ENCODE peak calls at places on chromosomes 2 and 18, in seven cellular contexts. G is body of pancreas; U is hepatocyte; P is stomach; R is PC-9; A is CD8-positive, alpha-beta T cell; M is heart left ventricle. N is an unnamed sample.

GRCh38 chr18:49788327-49788908 is 24.9 kb downstream of the ACAA2 start:
- DNase-seq in G (no peak), U (no peak), P (no peak), R (peak; percentile 49), A (no peak), M (no peak), N (no peak)

GRCh38 chr2:229861431-229861830 is 60.4 kb downstream of the TRIP12 start:
- DNase-seq in G (no peak), U (no peak), P (no peak), R (no peak), A (no peak), M (no peak), N (no peak)

GRCh38 chr2:113173563-113174368 is at the start of gene PSD4:
- DNase-seq in G (peak; percentile 31), U (no peak), P (peak; percentile 59), R (no peak), A (peak; percentile 89), M (peak; percentile 65), N (peak; percentile 78)

GRCh38 chr18:27500531-27500930 is 315.4 kb upstream of the CHST9 start:
- DNase-seq in G (no peak), U (no peak), P (no peak), R (no peak), A (no peak), M (no peak), N (no peak)

GRCh38 chr2:55922488-55922887 is 1.1 kb downstream of the EFEMP1 start:
- DNase-seq in G (no peak), U (peak; percentile 36), P (no peak), R (no peak), A (no peak), M (no peak), N (no peak)

GRCh38 chr18:8860845-8861642 is 155.7 kb downstream of the MTCL1 start:
- DNase-seq in G (no peak), U (no peak), P (no peak), R (peak; percentile 89), A (no peak), M (no peak), N (no peak)

GRCh38 chr18:78479443-78479842 is 500.2 kb upstream of the SALL3 start:
- DNase-seq in G (no peak), U (peak; percentile 1), P (no peak), R (no peak), A (no peak), M (no peak), N (no peak)

GRCh38 chr2:28523873-28524272 is 28.0 kb downstream of the PLB1 start:
- DNase-seq in G (no peak), U (no peak), P (no peak), R (no peak), A (no peak), M (no peak), N (no peak)

GRCh38 chr2:5442736-5443135 is 249.4 kb upstream of the SOX11 start:
- DNase-seq in G (no peak), U (no peak), P (no peak), R (no peak), A (no peak), M (no peak), N (no peak)

GRCh38 chr18:45793295-45793965 is 32.0 kb upstream of the SIGLEC15 start:
- DNase-seq in G (no peak), U (no peak), P (no peak), R (peak; percentile 100), A (no peak), M (no peak), N (no peak)

GRCh38 chr18:9814431-9814830 is 71.3 kb upstream of the TXNDC2 start:
- DNase-seq in G (no peak), U (no peak), P (no peak), R (peak; percentile 77), A (no peak), M (no peak), N (no peak)

GRCh38 chr2:196403471-196403870 is 232.1 kb upstream of the STK17B start:
- DNase-seq in G (no peak), U (no peak), P (no peak), R (no peak), A (no peak), M (no peak), N (no peak)

GRCh38 chr2:24482972-24483300 is 8.1 kb upstream of the NCOA1 start:
- DNase-seq in G (no peak), U (no peak), P (no peak), R (no peak), A (no peak), M (no peak), N (no peak)

GRCh38 chr2:41707790-41708451 is 339.9 kb upstream of the PKDCC start:
- DNase-seq in G (no peak), U (no peak), P (no peak), R (no peak), A (no peak), M (no peak), N (no peak)

GRCh38 chr18:13405305-13406038 is 186.9 kb downstream of the LDLRAD4 start:
- DNase-seq in G (no peak), U (no peak), P (no peak), R (no peak), A (peak; percentile 8), M (no peak), N (no peak)

GRCh38 chr2:65299246-65299645 is 71.6 kb downstream of the ACTR2 start:
- DNase-seq in G (no peak), U (no peak), P (no peak), R (no peak), A (peak; percentile 22), M (no peak), N (no peak)

GRCh38 chr2:52416340-52416739 is 1351.3 kb upstream of the CHAC2 start:
- DNase-seq in G (no peak), U (peak; percentile 27), P (no peak), R (no peak), A (no peak), M (no peak), N (no peak)

GRCh38 chr2:218027426-218028188 is 24.8 kb upstream of the TNS1 start:
- DNase-seq in G (no peak), U (no peak), P (peak; percentile 13), R (no peak), A (peak; percentile 7), M (no peak), N (no peak)

GRCh38 chr2:228527481-228527880 is 346.0 kb upstream of the SPHKAP start:
- DNase-seq in G (no peak), U (no peak), P (no peak), R (no peak), A (no peak), M (no peak), N (no peak)

GRCh38 chr2:99552529-99552928 is 62.7 kb upstream of the REV1 start:
- DNase-seq in G (peak; percentile 36), U (no peak), P (peak; percentile 40), R (no peak), A (no peak), M (peak; percentile 61), N (no peak)

GRCh38 chr2:118580651-118581050 is 266.8 kb downstream of the EN1 start:
- DNase-seq in G (no peak), U (no peak), P (no peak), R (no peak), A (no peak), M (no peak), N (no peak)

GRCh38 chr2:180776924-180777323 is 203.5 kb upstream of the UBE2E3 start:
- DNase-seq in G (no peak), U (no peak), P (no peak), R (no peak), A (no peak), M (no peak), N (no peak)

GRCh38 chr2:130328710-130329109 is 14.0 kb upstream of the IMP4 start:
- DNase-seq in G (no peak), U (no peak), P (no peak), R (no peak), A (no peak), M (no peak), N (no peak)

GRCh38 chr2:119234021-119235019 is 10.7 kb downstream of the STEAP3 start:
- DNase-seq in G (peak; percentile 20), U (peak; percentile 45), P (no peak), R (no peak), A (no peak), M (no peak), N (no peak)

GRCh38 chr2:181307203-181307991 is 149.8 kb upstream of the ITGA4 start:
- DNase-seq in G (no peak), U (no peak), P (no peak), R (no peak), A (no peak), M (no peak), N (no peak)

GRCh38 chr2:134897932-134898331 is 20.7 kb upstream of the CCNT2 start:
- DNase-seq in G (no peak), U (no peak), P (no peak), R (no peak), A (no peak), M (no peak), N (no peak)
- TF ChIP-seq CTCF in G (peak; percentile 38), U (peak; percentile 66), P (no peak), R (peak; percentile 67), A (peak; percentile 67), M (peak; percentile 68), N (no peak)

GRCh38 chr2:74845217-74845751 is 11.4 kb downstream of the HK2 start:
- DNase-seq in G (peak; percentile 89), U (peak; percentile 85), P (peak; percentile 93), R (peak; percentile 99), A (peak; percentile 35), M (peak; percentile 63), N (peak; percentile 92)

GRCh38 chr2:74841663-74842062 is 7.7 kb downstream of the HK2 start:
- DNase-seq in G (no peak), U (no peak), P (no peak), R (no peak), A (no peak), M (peak; percentile 61), N (no peak)

GRCh38 chr2:74845991-74846390 is 12.1 kb downstream of the HK2 start:
- DNase-seq in G (no peak), U (no peak), P (no peak), R (peak; percentile 50), A (no peak), M (no peak), N (no peak)

GRCh38 chr2:74844752-74845151 is 10.8 kb downstream of the HK2 start:
- DNase-seq in G (no peak), U (no peak), P (no peak), R (no peak), A (no peak), M (no peak), N (no peak)

GRCh38 chr2:74843371-74844298 is 9.7 kb downstream of the HK2 start:
- DNase-seq in G (no peak), U (peak; percentile 76), P (no peak), R (peak; percentile 82), A (no peak), M (no peak), N (no peak)
- H3K4me1 ChIP-seq in G (peaks cover 22% of the 10 kb centered on the region), U (peaks cover 35% of the 10 kb centered on the region), P (peaks cover 56% of the 10 kb centered on the region), R (peaks cover 76% of the 10 kb centered on the region), A (peaks cover 89% of the 10 kb centered on the region), M (peaks cover 9% of the 10 kb centered on the region), N (peaks cover 62% of the 10 kb centered on the region)

GRCh38 chr18:6333981-6334380 is 80.7 kb downstream of the L3MBTL4 start:
- DNase-seq in G (no peak), U (no peak), P (no peak), R (no peak), A (no peak), M (no peak), N (no peak)
- H3K36me3 ChIP-seq in G (no peaks in the 10 kb centered on the region), U (no peaks in the 10 kb centered on the region), P (no peaks in the 10 kb centered on the region), R (no peaks in the 10 kb centered on the region), A (no peaks in the 10 kb centered on the region), M (no peaks in the 10 kb centered on the region), N (no peaks in the 10 kb centered on the region)

DNA sequence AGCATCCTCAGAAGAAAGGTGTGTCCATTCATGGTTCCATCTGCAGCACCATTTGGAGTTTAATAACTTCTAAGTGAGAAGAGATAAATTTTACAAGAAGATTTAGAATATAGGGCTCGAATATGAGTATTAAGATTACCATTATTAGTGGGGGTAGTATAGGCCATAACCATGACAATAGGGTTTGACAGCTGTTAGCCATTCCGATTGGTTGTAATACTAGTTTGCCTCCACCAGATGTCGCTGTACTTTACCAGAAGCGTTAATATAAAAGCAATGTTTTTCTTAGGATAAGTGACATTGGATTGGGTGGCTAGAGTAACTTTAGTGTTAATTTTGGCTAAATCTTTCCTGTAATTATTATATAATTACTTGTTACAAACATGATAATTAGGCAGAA is 107.5 kb upstream of the SRD5A2 start:
- DNase-seq in G (no peak), U (no peak), P (no peak), R (no peak), A (no peak), M (no peak), N (no peak)
- TF ChIP-seq CTCF in G (peak; percentile 14), U (peak; percentile 26), P (no peak), R (peak; percentile 88), A (peak; percentile 57), M (peak; percentile 16), N (no peak)